ENCODE peak calls at places on chromosome 20, in seven cellular contexts. J is H9, C is IMR-90, P is neuronal stem cell, F is H1, D is mesenchymal stem cell, W is mesendoderm. B is an unnamed sample.

GRCh38 chr20:54160269-54161007 is 13.3 kb downstream of the CYP24A1 start:
- DNase-seq in W (no peak), J (no peak), P (no peak), D (no peak), C (no peak), F (no peak), B (no peak)

GRCh38 chr20:43974665-43975064 is 60.0 kb downstream of the TOX2 start:
- DNase-seq in D (no peak), J (no peak), F (no peak), C (no peak), P (no peak), W (no peak), B (no peak)

GRCh38 chr20:32780749-32781402 is 18.7 kb downstream of the DNMT3B start:
- DNase-seq in F (no peak), W (peak; percentile 46), D (no peak), J (peak; percentile 64), C (no peak), P (peak; percentile 72), B (no peak)

GRCh38 chr20:41387433-41387832 is 20.8 kb upstream of the EMILIN3 start:
- DNase-seq in W (peak; percentile 61), D (no peak), J (peak; percentile 65), P (no peak), C (no peak), F (no peak), B (no peak)

GRCh38 chr20:54148947-54149764 is 24.6 kb downstream of the CYP24A1 start:
- DNase-seq in C (no peak), P (no peak), D (no peak), F (no peak), W (no peak), J (no peak), B (peak; percentile 21)

GRCh38 chr20:50005378-50006020 is 22.7 kb downstream of the SNAI1 start:
- DNase-seq in W (no peak), P (no peak), D (no peak), F (no peak), C (no peak), J (no peak), B (no peak)

GRCh38 chr20:50208085-50208491 is 17.5 kb downstream of the CEBPB start:
- DNase-seq in F (no peak), J (no peak), C (no peak), P (no peak), D (no peak), W (no peak), B (no peak)

GRCh38 chr20:39376788-39377187 is 414.6 kb downstream of the DHX35 start:
- DNase-seq in F (no peak), C (no peak), P (no peak), J (no peak), D (no peak), W (no peak), B (no peak)

GRCh38 chr20:13819885-13820645 is 35.2 kb downstream of the NDUFAF5 start:
- DNase-seq in J (peak; percentile 38), F (no peak), D (peak; percentile 54), W (peak; percentile 68), C (peak; percentile 49), P (peak; percentile 14), B (peak; percentile 27)

GRCh38 chr20:47377122-47377722 is 20.7 kb upstream of the ZMYND8 start:
- DNase-seq in P (no peak), C (no peak), J (no peak), W (peak; percentile 45), D (no peak), F (no peak), B (no peak)

GRCh38 chr20:31894980-31895675 is 24.7 kb downstream of the TTLL9 start:
- DNase-seq in C (peak; percentile 49), F (no peak), W (peak; percentile 55), J (peak; percentile 62), P (no peak), D (peak; percentile 71), B (peak; percentile 49)

GRCh38 chr20:32149566-32150170 is 40.2 kb downstream of the TM9SF4 start:
- DNase-seq in J (no peak), D (peak; percentile 11), C (peak; percentile 21), W (no peak), P (no peak), F (no peak), B (no peak)

GRCh38 chr20:36632147-36632486 is 13.9 kb downstream of the SLA2 start:
- DNase-seq in F (no peak), C (no peak), D (no peak), W (no peak), J (no peak), P (no peak), B (no peak)

GRCh38 chr20:1897965-1898464 is 2.8 kb downstream of the SIRPA start:
- DNase-seq in C (no peak), D (peak; percentile 19), P (no peak), J (no peak), W (no peak), F (no peak), B (no peak)

GRCh38 chr20:62197801-62198200 is 15.0 kb downstream of the MTG2 start:
- DNase-seq in J (no peak), F (no peak), D (no peak), C (no peak), W (no peak), P (no peak), B (no peak)

GRCh38 chr20:49938173-49939163 is 2.3 kb downstream of the RNF114 start:
- DNase-seq in J (no peak), P (no peak), W (no peak), C (peak; percentile 82), D (peak; percentile 71), F (no peak), B (no peak)

GRCh38 chr20:14384820-14385740 is 47.7 kb upstream of the FLRT3 start:
- DNase-seq in C (no peak), F (no peak), J (no peak), D (no peak), P (no peak), W (no peak), B (peak; percentile 36)

GRCh38 chr20:31569163-31570020 is 35.7 kb upstream of the ID1 start:
- DNase-seq in D (peak; percentile 71), J (peak; percentile 80), F (no peak), P (no peak), W (peak; percentile 71), C (peak; percentile 53), B (peak; percentile 43)

GRCh38 chr20:24773168-24773567 is 175.9 kb upstream of the CST7 start:
- DNase-seq in C (no peak), J (no peak), P (no peak), F (no peak), D (no peak), W (no peak), B (no peak)

GRCh38 chr20:63246490-63247284 is 7.6 kb downstream of the NKAIN4 start:
- DNase-seq in F (no peak), J (peak; percentile 76), C (no peak), W (peak; percentile 40), D (no peak), P (no peak), B (no peak)

GRCh38 chr20:63249891-63250290 is 4.4 kb downstream of the NKAIN4 start:
- DNase-seq in D (no peak), J (no peak), C (no peak), P (no peak), F (no peak), W (no peak), B (no peak)

GRCh38 chr20:63247678-63248228 is 6.5 kb downstream of the NKAIN4 start:
- DNase-seq in P (no peak), D (no peak), C (no peak), F (no peak), J (no peak), W (no peak), B (no peak)

GRCh38 chr20:63252157-63252780 is 2.0 kb downstream of the NKAIN4 start:
- DNase-seq in D (no peak), W (no peak), C (no peak), J (no peak), F (no peak), P (no peak), B (no peak)

DNA sequence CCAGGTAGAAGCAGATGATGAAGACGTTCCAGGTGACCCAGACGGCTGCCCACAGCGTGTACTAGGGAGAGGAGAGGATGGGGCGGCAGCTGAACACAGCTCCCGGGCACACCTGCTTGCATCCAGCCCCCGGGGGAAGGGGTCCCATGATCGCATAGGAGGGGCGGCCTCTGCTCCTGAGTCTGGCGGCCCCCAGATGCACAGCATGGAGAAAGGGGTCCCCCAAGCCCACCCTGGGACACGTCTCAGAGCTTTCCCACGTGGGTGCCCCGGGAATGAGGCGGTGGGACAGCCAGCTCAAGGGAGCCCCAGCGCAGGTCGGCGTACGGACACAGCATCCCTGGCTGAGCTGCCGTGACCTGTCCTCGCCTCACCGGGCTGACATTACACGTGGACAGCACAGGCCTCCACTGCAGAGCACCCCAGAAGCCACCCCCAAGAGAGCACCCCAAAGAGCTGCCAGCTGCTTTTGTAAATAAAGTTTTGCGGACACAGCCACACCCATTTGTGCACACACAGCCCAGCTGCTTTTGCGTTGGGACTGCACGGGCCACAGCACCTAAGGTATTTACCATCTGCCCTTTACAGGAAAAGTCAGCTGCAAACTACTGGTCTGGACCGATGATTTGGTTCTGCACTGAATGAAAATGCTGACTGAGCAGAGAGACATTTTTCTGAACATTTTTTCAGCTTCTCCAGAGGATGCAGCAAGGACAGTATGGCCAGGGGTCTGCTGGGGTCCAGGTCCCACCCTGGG is 5.2 kb downstream of the NKAIN4 start:
- DNase-seq in C (no peak), P (no peak), D (no peak), F (no peak), W (no peak), J (no peak), B (no peak)
- H3K79me1 ChIP-seq in C (no peaks in the 10 kb centered on the region), P (peaks cover 17% of the 10 kb centered on the region), D (peaks cover 16% of the 10 kb centered on the region), F (no peaks in the 10 kb centered on the region), W (no peaks in the 10 kb centered on the region), J (no peaks in the 10 kb centered on the region), B (peaks cover 17% of the 10 kb centered on the region)

GRCh38 chr20:4439461-4439860 is 282.2 kb upstream of the PRND start:
- DNase-seq in P (no peak), D (no peak), W (no peak), C (no peak), F (no peak), J (no peak), B (no peak)

GRCh38 chr20:4443016-4443415 is 278.7 kb upstream of the PRND start:
- DNase-seq in J (no peak), D (no peak), F (no peak), C (no peak), P (no peak), W (no peak), B (no peak)

GRCh38 chr20:4441191-4441590 is 280.5 kb upstream of the PRND start:
- DNase-seq in W (no peak), P (no peak), F (no peak), C (no peak), D (no peak), J (no peak), B (peak; percentile 71)

GRCh38 chr20:4444404-4444803 is 277.3 kb upstream of the PRND start:
- DNase-seq in W (no peak), P (no peak), C (peak; percentile 46), D (no peak), J (no peak), F (no peak), B (peak; percentile 81)

GRCh38 chr20:4441871-4442270 is 279.8 kb upstream of the PRND start:
- DNase-seq in J (no peak), W (no peak), F (no peak), C (no peak), D (no peak), P (no peak), B (no peak)
- H2AK5ac ChIP-seq in J (no peak overlapping the region), W (no peak overlapping the region), F (no peak overlapping the region), C (no peak overlapping the region), D (no peak overlapping the region), P (no peak overlapping the region), B (no peak overlapping the region)

GRCh38 chr20:57781901-57782300 is 72.1 kb upstream of the PMEPA1 start:
- DNase-seq in D (no peak), C (no peak), F (no peak), W (no peak), P (no peak), J (peak; percentile 20), B (no peak)
- H3K79me1 ChIP-seq in D (no peaks in the 10 kb centered on the region), C (no peaks in the 10 kb centered on the region), F (no peaks in the 10 kb centered on the region), W (no peaks in the 10 kb centered on the region), P (no peaks in the 10 kb centered on the region), J (no peaks in the 10 kb centered on the region), B (peaks cover 5% of the 10 kb centered on the region)

GRCh38 chr20:7470912-7471311 is 469.3 kb downstream of the HAO1 start:
- DNase-seq in P (no peak), J (peak; percentile 48), D (no peak), F (no peak), C (no peak), W (peak; percentile 65), B (no peak)
- H2AK5ac ChIP-seq in P (no peak overlapping the region), J (no peak overlapping the region), D (no peak overlapping the region), F (no peak overlapping the region), C (no peak overlapping the region), W (no peak overlapping the region), B (no peak overlapping the region)

B was measured in trophoblast cell.